ENCODE peak calls at places on chromosomes 12 and 14, in seven cellular contexts. Q is IMR-90; Z is activated CD4-positive, alpha-beta T cell treated with anti-CD3 and anti-CD28 coated beads for 36 hours; N is NCI-H1417; C is fibroblast of the conjunctiva; J is neuronal stem cell; U is gastrocnemius medialis. K is an unnamed sample.

GRCh38 chr12:107277850-107278249 is 184.5 kb upstream of the CRY1 start:
- DNase-seq in Q (peak), Z (no peak), N (no peak), C (no peak), J (no peak), U (no peak), K (peak)

GRCh38 chr12:88493651-88494050 is 86.6 kb downstream of the KITLG start:
- DNase-seq in Q (peak), Z (no peak), N (no peak), C (peak), J (no peak), U (no peak), K (peak)

GRCh38 chr14:35898217-35898775 is 72.2 kb downstream of the BRMS1L start:
- DNase-seq in Q (no peak), Z (no peak), N (no peak), C (no peak), J (no peak), U (no peak), K (no peak)

GRCh38 chr14:85342858-85343607 is 186.9 kb upstream of the FLRT2 start:
- DNase-seq in Q (no peak), Z (no peak), N (no peak), C (no peak), J (no peak), U (no peak), K (peak)

GRCh38 chr12:133174901-133175300 is 6.4 kb upstream of the ZNF268 start:
- DNase-seq in Q (no peak), Z (no peak), N (no peak), C (no peak), J (no peak), U (no peak), K (no peak)

GRCh38 chr12:105351523-105351922 is 21.0 kb downstream of the C12orf75 start:
- DNase-seq in Q (no peak), Z (no peak), N (no peak), C (no peak), J (no peak), U (no peak), K (no peak)

GRCh38 chr12:64506955-64507354 is 55.0 kb downstream of the TBK1 start:
- DNase-seq in Q (no peak), Z (no peak), N (no peak), C (no peak), J (no peak), U (no peak), K (no peak)

GRCh38 chr12:129332286-129332685 is 479.0 kb downstream of the GLT1D1 start:
- DNase-seq in Q (no peak), Z (no peak), N (peak), C (no peak), J (no peak), U (no peak), K (no peak)

GRCh38 chr12:67885370-67886169 is 103.7 kb upstream of the IFNG-AS1 start:
- DNase-seq in Q (no peak), Z (no peak), N (no peak), C (no peak), J (no peak), U (no peak), K (peak)

GRCh38 chr12:45214739-45215418 is 1.0 kb upstream of the ANO6 start:
- DNase-seq in Q (peak), Z (peak), N (no peak), C (no peak), J (no peak), U (no peak), K (peak)

GRCh38 chr14:52422650-52423356 is 108.7 kb downstream of the PTGER2 start:
- DNase-seq in Q (no peak), Z (no peak), N (no peak), C (no peak), J (no peak), U (no peak), K (no peak)

K was measured in EL.